ENCODE peak calls at places on chromosomes 16 and 17, in nine cellular contexts. C is prostate gland, V is IMR-90, Y is right lobe of liver, W is ovary, E is thyroid gland, R is body of pancreas, Q is lower leg skin, Z is uterus. K is an unnamed sample.

GRCh38 chr16:81616321-81617020 is 162.6 kb upstream of the PLCG2 start:
- DNase-seq in R (no peak), Z (peak), Y (peak), W (peak), C (peak), E (peak), V (peak), Q (no peak), K (no peak)

GRCh38 chr16:75108792-75109731 is 7.5 kb downstream of the LDHD start:
- DNase-seq in C (peak), Z (peak), Q (peak), V (peak), E (peak), Y (peak), W (peak), R (peak), K (peak)

GRCh38 chr16:73192227-73192894 is 144.4 kb upstream of the ZFHX3 start:
- DNase-seq in V (no peak), W (no peak), R (no peak), Z (no peak), C (no peak), Y (no peak), E (no peak), Q (no peak), K (no peak)

GRCh38 chr17:72556944-72557826 is 436.4 kb downstream of the SOX9 start:
- DNase-seq in R (peak), E (peak), V (peak), Q (peak), C (peak), Z (peak), Y (peak), W (peak), K (peak)

GRCh38 chr16:84001726-84002125 is 33.7 kb downstream of the NECAB2 start:
- DNase-seq in R (no peak), Z (no peak), C (no peak), W (no peak), Q (no peak), E (no peak), Y (no peak), V (no peak), K (no peak)

GRCh38 chr16:22008215-22009142 is 568 bp downstream of the MOSMO start:
- DNase-seq in E (peak), W (peak), Z (peak), Q (peak), R (peak), Y (peak), V (no peak), C (no peak), K (no peak)

GRCh38 chr17:28928061-28928460 is 23.3 kb downstream of the PHF12 start:
- DNase-seq in Y (no peak), E (no peak), R (no peak), V (peak), Q (no peak), W (no peak), C (no peak), Z (no peak), K (no peak)

GRCh38 chr17:31715436-31715835 is 143.6 kb downstream of the COPRS start:
- DNase-seq in E (no peak), R (no peak), W (no peak), Y (no peak), V (no peak), Q (no peak), Z (no peak), C (no peak), K (no peak)

GRCh38 chr17:74059471-74059870 is 144.0 kb upstream of the RPL38 start:
- DNase-seq in W (no peak), R (peak), Q (no peak), V (no peak), Y (no peak), C (no peak), E (no peak), Z (no peak), K (no peak)

GRCh38 chr16:85176541-85177447 is 64.5 kb upstream of the CIBAR2 start:
- DNase-seq in R (no peak), V (peak), W (no peak), Q (no peak), E (peak), Y (no peak), C (no peak), Z (no peak), K (no peak)

GRCh38 chr17:57377094-57377493 is 120.8 kb downstream of the MSI2 start:
- DNase-seq in V (no peak), W (no peak), C (no peak), E (no peak), Q (no peak), R (peak), Y (peak), Z (no peak), K (peak)

GRCh38 chr17:60163108-60163784 is 13.5 kb downstream of the CA4 start:
- DNase-seq in E (no peak), W (no peak), Y (no peak), R (no peak), C (no peak), Q (no peak), V (no peak), Z (no peak), K (no peak)

GRCh38 chr16:30984669-30985400 is at the start of gene HSD3B7:
- DNase-seq in Y (peak), Z (peak), W (peak), R (peak), C (peak), E (peak), Q (peak), V (peak), K (peak)

GRCh38 chr16:49799172-49799571 is 56.7 kb downstream of the ZNF423 start:
- DNase-seq in V (no peak), C (no peak), R (no peak), W (no peak), E (no peak), Z (no peak), Y (no peak), Q (no peak), K (no peak)

GRCh38 chr17:81535007-81535328 is 6.8 kb downstream of the FSCN2 start:
- DNase-seq in Z (no peak), E (no peak), V (no peak), W (no peak), R (no peak), Q (no peak), Y (no peak), C (no peak), K (no peak)

GRCh38 chr16:57134982-57135381 is 42.6 kb downstream of the CPNE2 start:
- DNase-seq in E (no peak), C (no peak), Z (no peak), W (no peak), R (no peak), V (no peak), Y (no peak), Q (no peak), K (no peak)

GRCh38 chr17:55510986-55511721 is at the start of gene SMIM36:
- DNase-seq in Z (no peak), E (no peak), R (no peak), Y (no peak), W (no peak), C (no peak), V (no peak), Q (no peak), K (no peak)
- TF ChIP-seq CTCF in Z (no peak), E (no peak), R (no peak), Y (no peak), W (no peak), C (no peak), V (no peak), Q (no peak), K (no peak)

GRCh38 chr16:375927-376816 is 5.6 kb downstream of the PGAP6 start:
- DNase-seq in V (no peak), Y (peak), R (no peak), Z (no peak), C (no peak), E (no peak), Q (no peak), W (no peak), K (no peak)
- TF ChIP-seq POLR2A in V (no peak), Y (no peak), R (no peak), Z (no peak), C (no peak), E (no peak), Q (no peak), W (no peak), K (no peak)

DNA sequence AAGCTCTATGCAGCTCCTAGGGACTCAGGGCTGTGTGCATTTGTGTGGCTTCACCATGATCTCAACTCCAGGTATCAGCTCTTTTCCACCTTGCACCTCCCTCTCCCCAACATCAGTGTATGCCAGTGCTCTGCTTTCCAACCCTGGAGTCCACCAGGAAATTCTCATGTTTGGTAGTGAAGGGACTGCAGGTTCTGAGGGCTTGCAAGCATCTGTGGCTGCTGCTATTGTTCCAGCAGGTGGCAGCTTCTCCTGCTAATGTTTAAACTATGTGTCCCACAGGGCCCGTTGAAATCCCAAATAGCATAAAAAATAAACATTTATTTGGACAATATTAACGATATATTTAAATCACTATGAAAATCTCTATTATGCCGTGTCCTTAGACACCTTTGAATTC is 82.0 kb downstream of the RGS9 start:
- DNase-seq in E (no peak), Q (no peak), Y (no peak), W (no peak), R (no peak), Z (no peak), C (no peak), V (no peak), K (no peak)
- TF ChIP-seq CTCF in E (no peak), Q (no peak), Y (peak), W (no peak), R (no peak), Z (peak), C (no peak), V (no peak), K (no peak)

DNA sequence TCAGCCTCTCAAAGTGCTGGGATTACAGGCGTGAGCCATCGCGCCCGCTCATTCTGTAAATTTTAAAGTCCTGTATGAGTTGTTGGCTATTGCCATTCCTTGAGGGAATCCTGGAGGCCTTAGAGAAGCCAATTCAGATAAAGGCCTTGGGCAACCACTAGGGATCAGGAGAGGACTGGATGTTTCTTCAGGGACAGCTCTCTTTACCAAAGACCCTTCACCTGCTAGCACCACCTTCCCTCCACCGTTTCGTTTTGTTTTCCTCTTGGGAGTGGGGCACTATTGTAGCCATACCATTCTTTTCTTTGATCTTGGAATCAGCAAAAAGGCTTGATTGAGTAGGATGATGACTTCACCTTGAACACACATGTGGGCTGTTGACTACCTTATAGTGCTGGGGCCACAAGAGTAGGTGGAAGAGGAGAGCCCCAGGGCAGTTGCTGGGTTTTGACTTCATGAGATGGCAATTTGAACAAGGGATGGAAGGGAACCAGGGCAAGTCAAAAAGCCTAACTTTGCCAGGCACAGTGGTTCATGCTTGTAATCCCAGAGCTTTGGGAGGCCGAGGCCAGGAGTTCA is 7.0 kb upstream of the ANKRD40CL start:
- DNase-seq in Z (no peak), R (no peak), E (no peak), W (no peak), C (no peak), V (no peak), Q (peak), Y (no peak), K (no peak)
- TF ChIP-seq POLR2A in Z (no peak), R (no peak), E (no peak), W (no peak), C (no peak), V (no peak), Q (no peak), Y (no peak), K (no peak)

GRCh38 chr16:47370536-47370935 is 90.3 kb downstream of the ITFG1 start:
- DNase-seq in R (no peak), C (no peak), Y (no peak), Z (no peak), E (no peak), Q (no peak), W (no peak), V (no peak), K (no peak)

GRCh38 chr16:47371615-47372014 is 89.2 kb downstream of the ITFG1 start:
- DNase-seq in W (no peak), R (no peak), Q (no peak), E (no peak), V (no peak), Y (no peak), Z (no peak), C (no peak), K (no peak)

GRCh38 chr16:47366228-47366627 is 94.6 kb downstream of the ITFG1 start:
- DNase-seq in E (no peak), R (no peak), C (no peak), V (no peak), Y (no peak), W (no peak), Z (no peak), Q (no peak), K (no peak)
- TF ChIP-seq CTCF in E (no peak), R (no peak), C (no peak), V (no peak), Y (no peak), W (no peak), Z (no peak), Q (no peak), K (no peak)

DNA sequence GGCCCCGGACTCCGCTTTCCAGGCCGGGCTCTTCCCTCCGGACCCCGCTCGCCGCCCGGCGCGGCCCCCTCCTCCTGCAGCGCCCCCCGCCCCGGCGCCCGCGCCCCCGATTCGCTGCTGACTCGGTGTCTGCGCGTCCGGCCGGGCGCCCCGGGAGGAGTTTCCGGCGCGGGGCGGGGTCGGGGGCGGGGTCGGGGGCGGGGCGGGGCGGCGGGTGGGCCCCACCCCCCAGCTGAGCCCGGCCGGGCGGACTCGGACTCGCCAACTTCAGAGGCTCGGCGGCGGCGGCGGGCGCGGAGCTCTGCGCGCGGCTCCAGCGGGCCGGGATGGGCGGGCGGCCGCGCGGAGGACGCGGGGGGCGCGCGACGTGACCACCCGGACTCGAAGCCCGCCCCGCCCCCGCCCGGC is at the start of gene METRNL:
- DNase-seq in E (peak), Q (peak), Y (peak), W (peak), C (peak), Z (peak), R (peak), V (peak), K (no peak)
- TF ChIP-seq POLR2A in E (peak), Q (no peak), Y (peak), W (no peak), C (peak), Z (peak), R (no peak), V (peak), K (peak)